ENCODE peak calls at places on chromosomes 4 and X, in eight cellular contexts. Z is right lobe of liver, K is IMR-90, X is heart left ventricle, E is H1, O is body of pancreas, P is prostate gland, N is transverse colon. H is an unnamed sample.

GRCh38 chr4:77959566-77960338 is 97.1 kb downstream of the MRPL1 start:
- DNase-seq in Z (no peak), K (peak; percentile 57), P (peak; percentile 23), X (no peak), O (peak; percentile 28), N (no peak), E (no peak), H (no peak)

GRCh38 chrX:118751950-118752783 is 24.8 kb downstream of the IL13RA1 start:
- DNase-seq in E (no peak), Z (no peak), P (no peak), K (no peak), O (peak; percentile 11), X (no peak), N (no peak), H (no peak)

GRCh38 chr4:17554568-17554967 is 22.4 kb upstream of the LAP3 start:
- DNase-seq in N (no peak), Z (no peak), P (no peak), X (no peak), E (no peak), K (no peak), O (no peak), H (no peak)

GRCh38 chr4:168759321-168759720 is 250.7 kb downstream of the CBR4 start:
- DNase-seq in X (no peak), O (no peak), E (no peak), P (no peak), N (no peak), Z (no peak), K (no peak), H (no peak)

GRCh38 chrX:31374786-31375185 is 302.9 kb upstream of the FTHL17 start:
- DNase-seq in X (no peak), Z (no peak), O (no peak), E (no peak), K (no peak), N (no peak), P (no peak), H (no peak)

GRCh38 chrX:5390376-5390775 is 838.3 kb downstream of the NLGN4X start:
- DNase-seq in O (no peak), X (no peak), N (no peak), E (no peak), P (no peak), Z (no peak), K (no peak), H (no peak)

GRCh38 chrX:119496521-119496829 is 28.2 kb downstream of the SLC25A5 start:
- DNase-seq in E (no peak), X (no peak), O (no peak), K (no peak), P (no peak), Z (no peak), N (no peak), H (no peak)

GRCh38 chr4:32930700-32931099 is 2210.5 kb downstream of the PCDH7 start:
- DNase-seq in K (no peak), Z (no peak), E (no peak), P (no peak), O (no peak), N (no peak), X (no peak), H (no peak)

GRCh38 chr4:150849016-150849415 is 166.1 kb downstream of the LRBA start:
- DNase-seq in E (no peak), Z (no peak), P (no peak), X (no peak), O (no peak), N (no peak), K (no peak), H (no peak)

GRCh38 chrX:56802921-56803848 is 74.1 kb downstream of the NBDY start:
- DNase-seq in K (peak; percentile 76), E (peak; percentile 56), Z (peak; percentile 87), P (peak; percentile 25), X (peak; percentile 23), N (peak; percentile 83), O (peak; percentile 22), H (peak; percentile 85)

GRCh38 chrX:100995469-100995868 is 26.0 kb downstream of the ARL13A start:
- DNase-seq in K (peak; percentile 93), P (no peak), O (no peak), Z (no peak), E (no peak), N (no peak), X (no peak), H (no peak)

GRCh38 chr4:129232627-129233337 is 136.8 kb downstream of the C4orf33 start:
- DNase-seq in X (no peak), K (no peak), Z (no peak), E (no peak), N (no peak), O (no peak), P (no peak), H (no peak)

GRCh38 chrX:66680451-66680850 is 41.6 kb upstream of the EDA2R start:
- DNase-seq in X (no peak), K (peak; percentile 38), P (no peak), O (no peak), Z (no peak), N (no peak), E (no peak), H (no peak)

GRCh38 chr4:77921701-77922100 is 59.1 kb downstream of the MRPL1 start:
- DNase-seq in O (no peak), X (no peak), K (peak; percentile 96), Z (no peak), N (no peak), P (no peak), E (no peak), H (no peak)

GRCh38 chr4:75940692-75941253 is at the start of gene NAAA:
- DNase-seq in N (peak; percentile 93), K (peak; percentile 65), X (peak; percentile 84), O (peak; percentile 76), Z (peak; percentile 95), E (peak; percentile 92), P (peak; percentile 82), H (peak; percentile 74)

GRCh38 chr4:79015406-79015805 is 76.2 kb upstream of the PAQR3 start:
- DNase-seq in Z (no peak), E (no peak), K (no peak), X (no peak), N (no peak), O (no peak), P (no peak), H (no peak)

GRCh38 chr4:133186845-133187244 is 37.8 kb downstream of the PCDH10 start:
- DNase-seq in E (no peak), X (no peak), Z (no peak), N (no peak), O (no peak), K (peak; percentile 0), P (no peak), H (no peak)

GRCh38 chrX:37785569-37785968 is 5.7 kb downstream of the CYBB start:
- DNase-seq in E (no peak), O (peak; percentile 3), K (no peak), N (no peak), P (no peak), X (no peak), Z (no peak), H (no peak)

GRCh38 chrX:318739-319578 is at the start of gene GTPBP6:
- DNase-seq in K (peak; percentile 100), E (peak; percentile 98), Z (peak; percentile 100), O (peak; percentile 100), N (peak; percentile 100), P (peak; percentile 100), X (peak; percentile 100), H (peak; percentile 100)

GRCh38 chr4:87060957-87061356 is 126.1 kb downstream of the AFF1 start:
- DNase-seq in E (no peak), Z (no peak), X (no peak), O (no peak), P (no peak), N (no peak), K (peak; percentile 88), H (no peak)

GRCh38 chrX:70664726-70665125 is 220.1 kb downstream of the DLG3 start:
- DNase-seq in O (peak; percentile 37), E (no peak), P (no peak), N (no peak), K (peak; percentile 30), X (no peak), Z (no peak), H (no peak)
- TF ChIP-seq CTCF in O (peak; percentile 50), E (peak; percentile 14), P (no peak), N (peak; percentile 23), K (peak; percentile 50), X (no peak), Z (peak; percentile 49), H (no peak)

GRCh38 chr4:156972370-156972980 is 876 bp upstream of the PDGFC start:
- DNase-seq in E (no peak), K (peak; percentile 18), N (no peak), P (no peak), O (no peak), Z (no peak), X (no peak), H (no peak)
- TF ChIP-seq POLR2A in E (no peak), K (no peak), N (no peak), P (no peak), O (no peak), Z (no peak), X (no peak), H (no peak)

GRCh38 chr4:124202106-124202505 is 510.4 kb downstream of the ANKRD50 start:
- DNase-seq in Z (no peak), E (no peak), O (peak; percentile 33), K (peak; percentile 50), X (no peak), P (no peak), N (no peak), H (no peak)
- TF ChIP-seq CTCF in Z (no peak), E (no peak), O (peak; percentile 33), K (no peak), X (no peak), P (no peak), N (no peak), H (no peak)

GRCh38 chr4:3462321-3462789 is 751 bp upstream of the DOK7 start:
- DNase-seq in Z (peak; percentile 79), E (no peak), O (peak; percentile 47), K (no peak), P (no peak), N (no peak), X (no peak), H (no peak)

GRCh38 chr4:3464349-3464905 is 1.3 kb downstream of the DOK7 start:
- DNase-seq in X (no peak), E (no peak), K (no peak), O (no peak), N (no peak), P (no peak), Z (no peak), H (no peak)

GRCh38 chr4:3463556-3464348 is 646 bp downstream of the DOK7 start:
- DNase-seq in O (no peak), X (no peak), P (no peak), K (no peak), Z (no peak), E (no peak), N (no peak), H (no peak)

GRCh38 chr4:3461515-3462291 is 1.4 kb upstream of the DOK7 start:
- DNase-seq in K (no peak), Z (peak; percentile 87), O (peak; percentile 97), P (peak; percentile 84), X (peak; percentile 79), N (peak; percentile 62), E (no peak), H (no peak)

GRCh38 chr4:3462790-3463415 is at the start of gene DOK7:
- DNase-seq in X (peak; percentile 67), O (peak; percentile 65), P (no peak), Z (peak; percentile 63), N (no peak), E (no peak), K (no peak), H (no peak)
- TF ChIP-seq POLR2A in X (peak; percentile 43), O (no peak), P (no peak), Z (no peak), N (no peak), E (no peak), K (no peak), H (no peak)